ENCODE peak calls at places on chromosome 16, in ten cellular contexts. F is A549, E is hepatocyte, X is tibial artery, Q is uterus, D is heart left ventricle, R is H9, L is PC-9, S is OCI-LY7, O is left ventricle myocardium inferior. T is an unnamed sample. For H3K9me3, the result is how much of the 10 kb centered on the place peaks cover.

GRCh38 chr16:67822511-67822910 is 15.8 kb downstream of the TSNAXIP1 start:
- DNase-seq in F (no peak), E (no peak), X (no peak), Q (no peak), D (no peak), R (no peak), L (peak), S (no peak), O (no peak), T (no peak)

GRCh38 chr16:49332589-49333267 is 40.9 kb upstream of the C16orf78 start:
- DNase-seq in F (no peak), E (no peak), X (no peak), Q (no peak), D (no peak), R (no peak), L (no peak), S (no peak), O (no peak), T (no peak)

GRCh38 chr16:69324013-69324531 is 6.3 kb downstream of the PDF start:
- DNase-seq in F (no peak), E (peak), X (peak), Q (peak), D (peak), R (no peak), L (no peak), S (no peak), O (peak), T (peak)

GRCh38 chr16:27430923-27431484 is 29.0 kb downstream of the IL21R start:
- DNase-seq in F (no peak), E (no peak), X (no peak), Q (no peak), D (no peak), R (peak), L (no peak), S (peak), O (no peak), T (peak)

GRCh38 chr16:9647981-9648701 is 534.1 kb downstream of the GRIN2A start:
- DNase-seq in F (peak), E (peak), X (no peak), Q (no peak), D (no peak), R (no peak), L (no peak), S (peak), O (no peak), T (peak)

GRCh38 chr16:4697867-4698291 is 4.5 kb downstream of the NUDT16L1 start:
- DNase-seq in F (no peak), E (no peak), X (no peak), Q (no peak), D (peak), R (no peak), L (no peak), S (no peak), O (no peak), T (no peak)

GRCh38 chr16:781346-782010 is 6.7 kb downstream of the RPUSD1 start:
- DNase-seq in F (no peak), E (no peak), X (no peak), Q (no peak), D (no peak), R (no peak), L (no peak), S (no peak), O (no peak), T (no peak)

GRCh38 chr16:65487231-65487630 is 365.4 kb upstream of the CDH11 start:
- DNase-seq in F (no peak), E (no peak), X (no peak), Q (no peak), D (no peak), R (no peak), L (no peak), S (no peak), O (no peak), T (no peak)

GRCh38 chr16:25030420-25031131 is 15.4 kb upstream of the ARHGAP17 start:
- DNase-seq in F (no peak), E (no peak), X (no peak), Q (no peak), D (no peak), R (no peak), L (no peak), S (peak), O (no peak), T (no peak)

GRCh38 chr16:78832100-78832499 is 732.6 kb downstream of the WWOX start:
- DNase-seq in F (no peak), E (no peak), X (no peak), Q (no peak), D (no peak), R (no peak), L (no peak), S (no peak), O (no peak), T (no peak)

GRCh38 chr16:57567691-57568090 is 25.2 kb downstream of the ADGRG5 start:
- DNase-seq in F (no peak), E (no peak), X (no peak), Q (no peak), D (no peak), R (no peak), L (no peak), S (no peak), O (no peak), T (no peak)

GRCh38 chr16:71807905-71808592 is 585 bp downstream of the AP1G1 start:
- DNase-seq in F (peak), E (peak), X (no peak), Q (peak), D (peak), R (no peak), L (no peak), S (no peak), O (peak), T (peak)

GRCh38 chr16:24700549-24701392 is 28.7 kb upstream of the TNRC6A start:
- DNase-seq in F (peak), E (peak), X (peak), Q (peak), D (peak), R (peak), L (peak), S (no peak), O (peak), T (peak)

GRCh38 chr16:1696863-1697262 is 9.1 kb upstream of the MAPK8IP3 start:
- DNase-seq in F (no peak), E (no peak), X (no peak), Q (no peak), D (no peak), R (no peak), L (peak), S (no peak), O (no peak), T (no peak)

GRCh38 chr16:87582221-87582965 is 19.9 kb upstream of the JPH3 start:
- DNase-seq in F (no peak), E (no peak), X (peak), Q (peak), D (peak), R (no peak), L (peak), S (no peak), O (peak), T (peak)

GRCh38 chr16:17470871-17471744 is at the start of gene XYLT1:
- DNase-seq in F (peak), E (peak), X (peak), Q (peak), D (peak), R (peak), L (no peak), S (peak), O (peak), T (peak)

GRCh38 chr16:50153648-50154368 is 702 bp downstream of the TENT4B start:
- DNase-seq in F (peak), E (no peak), X (peak), Q (peak), D (peak), R (no peak), L (no peak), S (no peak), O (peak), T (peak)

DNA sequence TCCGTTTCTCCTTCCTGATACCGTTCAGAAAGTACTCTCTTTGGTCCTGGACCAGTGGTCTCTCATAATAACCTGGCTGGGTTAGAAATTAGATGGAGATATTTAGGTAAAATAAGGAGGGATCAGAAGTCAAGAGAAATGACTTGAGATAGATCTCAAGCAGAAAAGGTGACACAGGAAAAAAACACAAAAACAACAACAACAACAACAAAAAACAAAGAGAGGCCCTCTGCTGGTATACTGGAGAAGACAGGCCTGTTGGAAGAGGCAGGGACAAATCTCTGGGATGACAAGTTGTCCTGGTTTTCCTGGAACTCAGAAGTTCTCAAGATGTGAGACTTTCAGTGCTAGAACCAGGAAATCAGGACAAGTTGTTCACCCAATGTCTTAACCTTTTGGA is 430.5 kb downstream of the SHISA9 start:
- DNase-seq in F (no peak), E (no peak), X (no peak), Q (no peak), D (no peak), R (no peak), L (no peak), S (no peak), O (no peak), T (no peak)
- TF ChIP-seq CTCF in F (no peak), E (peak), X (no peak), Q (no peak), D (no peak), R (peak), L (peak), S (peak), O (no peak), T (no peak)

GRCh38 chr16:62678796-62679195 is 642.6 kb upstream of the CDH8 start:
- DNase-seq in F (no peak), E (no peak), X (no peak), Q (no peak), D (no peak), R (no peak), L (no peak), S (no peak), O (no peak), T (no peak)
- H3K9me3 ChIP-seq in F (under half), E (under half), X (under half), Q (under half), D (under half), R (under half), L (under half), S (under half), O (under half), T (under half)

GRCh38 chr16:11032922-11033291 is 88.5 kb downstream of the CLEC16A start:
- DNase-seq in F (no peak), E (peak), X (peak), Q (peak), D (peak), R (no peak), L (no peak), S (no peak), O (peak), T (no peak)
- H3K27ac ChIP-seq in F (no peak), E (peak), X (no peak), Q (peak), D (peak), R (no peak), L (no peak), S (no peak), O (peak), T (no peak)

DNA sequence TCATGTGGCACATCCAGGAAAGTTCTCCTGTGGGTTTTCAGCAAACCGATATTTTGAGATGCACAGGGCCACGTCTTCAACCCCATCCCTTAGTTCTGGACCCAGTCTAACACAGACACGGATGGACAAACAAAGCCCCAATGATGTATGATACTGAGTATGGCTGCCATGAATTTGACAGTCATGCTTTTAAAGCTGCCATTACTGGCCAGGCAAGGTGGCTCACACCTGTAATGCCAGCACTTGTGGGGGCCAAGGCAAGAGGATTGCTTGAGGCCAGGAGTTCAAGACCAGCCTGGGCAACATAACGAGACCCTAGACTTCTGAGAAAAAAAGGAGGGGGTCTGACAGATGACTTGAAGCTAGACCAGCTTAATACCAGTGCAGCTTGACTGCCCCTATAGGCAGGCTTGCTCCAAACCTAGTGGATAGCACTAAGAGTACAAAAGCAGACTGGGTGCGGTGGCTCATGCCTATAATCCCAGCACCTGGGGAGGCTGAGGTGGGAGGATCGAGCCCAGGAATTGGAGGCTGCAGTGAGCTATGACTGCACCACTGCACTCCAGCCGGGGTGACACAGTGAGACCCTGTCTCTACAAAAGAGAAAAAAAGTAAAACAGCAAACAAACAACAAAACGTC is 10.8 kb upstream of the ZNF629 start:
- DNase-seq in F (no peak), E (no peak), X (no peak), Q (no peak), D (peak), R (no peak), L (peak), S (peak), O (no peak), T (no peak)
- TF ChIP-seq CTCF in F (no peak), E (no peak), X (no peak), Q (no peak), D (no peak), R (peak), L (no peak), S (peak), O (no peak), T (no peak)

GRCh38 chr16:31734265-31734664 is 139.3 kb upstream of the ZNF267 start:
- DNase-seq in F (no peak), E (no peak), X (no peak), Q (no peak), D (no peak), R (no peak), L (no peak), S (no peak), O (no peak), T (no peak)
- H3K9me3 ChIP-seq in F (half or more), E (under half), X (under half), Q (under half), D (half or more), R (under half), L (under half), S (under half), O (half or more), T (under half)

GRCh38 chr16:88938933-88939813 is 37.8 kb downstream of the CBFA2T3 start:
- DNase-seq in F (no peak), E (no peak), X (peak), Q (no peak), D (peak), R (no peak), L (no peak), S (no peak), O (peak), T (no peak)
- H3K27ac ChIP-seq in F (no peak), E (no peak), X (no peak), Q (peak), D (peak), R (no peak), L (no peak), S (no peak), O (peak), T (no peak)

GRCh38 chr16:54244061-54244886 is 42.3 kb downstream of the IRX3 start:
- DNase-seq in F (no peak), E (no peak), X (no peak), Q (no peak), D (no peak), R (no peak), L (no peak), S (no peak), O (no peak), T (no peak)
- TF ChIP-seq CTCF in F (no peak), E (no peak), X (no peak), Q (no peak), D (no peak), R (no peak), L (no peak), S (no peak), O (no peak), T (no peak)

DNA sequence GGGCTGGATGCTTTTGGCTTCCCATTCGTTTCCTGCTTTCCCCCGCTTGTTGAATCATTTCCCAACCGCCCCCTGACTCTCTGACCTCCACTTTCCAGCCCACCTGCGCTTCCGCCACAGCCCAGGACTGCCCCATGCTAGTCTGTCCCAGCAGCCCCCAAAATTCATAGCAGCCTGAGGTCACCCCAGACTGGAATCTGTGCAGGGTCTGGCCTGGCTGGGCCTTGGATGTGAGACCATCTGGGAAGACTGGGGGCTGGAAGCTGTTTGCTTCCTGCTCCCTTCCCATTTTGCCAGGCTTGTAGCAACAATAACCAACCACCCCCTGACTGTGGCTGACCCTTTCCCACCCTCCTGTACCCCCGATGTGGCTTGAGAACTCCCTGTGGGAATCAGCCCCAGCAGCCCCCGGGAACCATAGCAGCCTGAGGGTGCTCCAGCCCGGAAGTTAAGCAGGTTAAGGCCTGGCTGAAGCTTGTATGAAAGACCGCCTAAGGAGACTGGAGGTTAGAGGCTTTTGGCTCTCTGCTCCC is 2290.8 kb downstream of the TP53TG3F start:
- DNase-seq in F (no peak), E (no peak), X (no peak), Q (no peak), D (no peak), R (no peak), L (no peak), S (no peak), O (no peak), T (no peak)
- H3K9me3 ChIP-seq in F (under half), E (under half), X (under half), Q (under half), D (under half), R (half or more), L (under half), S (under half), O (under half), T (under half)

GRCh38 chr16:72924918-72925630 is 122.9 kb downstream of the ZFHX3 start:
- DNase-seq in F (no peak), E (peak), X (no peak), Q (no peak), D (no peak), R (no peak), L (no peak), S (no peak), O (no peak), T (no peak)
- H3K27ac ChIP-seq in F (no peak), E (peak), X (no peak), Q (no peak), D (no peak), R (no peak), L (no peak), S (no peak), O (no peak), T (no peak)

GRCh38 chr16:55271945-55272513 is 52.0 kb upstream of the IRX6 start:
- DNase-seq in F (no peak), E (no peak), X (no peak), Q (no peak), D (peak), R (no peak), L (no peak), S (no peak), O (no peak), T (no peak)
- TF ChIP-seq CTCF in F (no peak), E (no peak), X (no peak), Q (no peak), D (no peak), R (no peak), L (no peak), S (no peak), O (no peak), T (no peak)